ENCODE peak calls at places on chromosomes 5 and 9, in nine cellular contexts. One of them, this sample, is unnamed.

GRCh38 chr9:109213300-109214121 is 46.5 kb upstream of the FRRS1L start:
- DNase-seq in bronchial epithelial cell: no peak
- DNase-seq in CD8-positive, alpha-beta memory T cell: no peak
- DNase-seq in iPS DF 6.9: no peak
- DNase-seq in ACHN: no peak
- DNase-seq in SHP77: peak; percentile 6
- DNase-seq in RCC 7860: no peak
- DNase-seq in A549: no peak
- DNase-seq in Caco-2: no peak
- DNase-seq in this sample: no peak

GRCh38 chr5:68535121-68535520 is 319.6 kb downstream of the PIK3R1 start:
- DNase-seq in RCC 7860: no peak
- DNase-seq in Caco-2: no peak
- DNase-seq in SHP77: no peak
- DNase-seq in A549: no peak
- DNase-seq in bronchial epithelial cell: no peak
- DNase-seq in CD8-positive, alpha-beta memory T cell: no peak
- DNase-seq in ACHN: no peak
- DNase-seq in iPS DF 6.9: no peak
- DNase-seq in this sample: no peak

GRCh38 chr5:43565043-43565442 is 8.2 kb upstream of the PAIP1 start:
- DNase-seq in bronchial epithelial cell: no peak
- DNase-seq in CD8-positive, alpha-beta memory T cell: no peak
- DNase-seq in RCC 7860: no peak
- DNase-seq in Caco-2: no peak
- DNase-seq in ACHN: no peak
- DNase-seq in iPS DF 6.9: no peak
- DNase-seq in A549: no peak
- DNase-seq in SHP77: no peak
- DNase-seq in this sample: no peak

GRCh38 chr5:3202570-3202969 is 393.1 kb upstream of the IRX1 start:
- DNase-seq in SHP77: no peak
- DNase-seq in CD8-positive, alpha-beta memory T cell: no peak
- DNase-seq in bronchial epithelial cell: no peak
- DNase-seq in ACHN: no peak
- DNase-seq in A549: no peak
- DNase-seq in RCC 7860: no peak
- DNase-seq in iPS DF 6.9: no peak
- DNase-seq in Caco-2: no peak
- DNase-seq in this sample: no peak

GRCh38 chr9:37337301-37337905 is 85.1 kb upstream of the GRHPR start:
- DNase-seq in iPS DF 6.9: no peak
- DNase-seq in ACHN: no peak
- DNase-seq in A549: no peak
- DNase-seq in CD8-positive, alpha-beta memory T cell: no peak
- DNase-seq in RCC 7860: no peak
- DNase-seq in bronchial epithelial cell: no peak
- DNase-seq in Caco-2: no peak
- DNase-seq in SHP77: no peak
- DNase-seq in this sample: no peak

GRCh38 chr9:108019821-108020220 is 530.3 kb upstream of the KLF4 start:
- DNase-seq in iPS DF 6.9: no peak
- DNase-seq in Caco-2: no peak
- DNase-seq in CD8-positive, alpha-beta memory T cell: no peak
- DNase-seq in ACHN: no peak
- DNase-seq in A549: no peak
- DNase-seq in RCC 7860: peak; percentile 85
- DNase-seq in SHP77: no peak
- DNase-seq in bronchial epithelial cell: peak; percentile 47
- DNase-seq in this sample: peak; percentile 37

GRCh38 chr9:69001921-69002320 is 12.0 kb downstream of the PRKACG start:
- DNase-seq in bronchial epithelial cell: no peak
- DNase-seq in RCC 7860: no peak
- DNase-seq in CD8-positive, alpha-beta memory T cell: no peak
- DNase-seq in A549: no peak
- DNase-seq in ACHN: no peak
- DNase-seq in iPS DF 6.9: no peak
- DNase-seq in Caco-2: no peak
- DNase-seq in SHP77: no peak
- DNase-seq in this sample: no peak

GRCh38 chr9:18245911-18246310 is 228.0 kb upstream of the ADAMTSL1 start:
- DNase-seq in A549: no peak
- DNase-seq in bronchial epithelial cell: no peak
- DNase-seq in RCC 7860: no peak
- DNase-seq in ACHN: no peak
- DNase-seq in Caco-2: no peak
- DNase-seq in CD8-positive, alpha-beta memory T cell: no peak
- DNase-seq in iPS DF 6.9: no peak
- DNase-seq in SHP77: no peak
- DNase-seq in this sample: no peak

GRCh38 chr9:131954299-131954698 is 125.4 kb downstream of the MED27 start:
- DNase-seq in A549: no peak
- DNase-seq in iPS DF 6.9: no peak
- DNase-seq in Caco-2: peak; percentile 36
- DNase-seq in SHP77: no peak
- DNase-seq in CD8-positive, alpha-beta memory T cell: no peak
- DNase-seq in RCC 7860: no peak
- DNase-seq in bronchial epithelial cell: peak; percentile 30
- DNase-seq in ACHN: peak; percentile 4
- DNase-seq in this sample: no peak

GRCh38 chr5:142568271-142568995 is 117.5 kb downstream of the FGF1 start:
- DNase-seq in bronchial epithelial cell: no peak
- DNase-seq in ACHN: no peak
- DNase-seq in iPS DF 6.9: no peak
- DNase-seq in A549: no peak
- DNase-seq in CD8-positive, alpha-beta memory T cell: no peak
- DNase-seq in SHP77: no peak
- DNase-seq in Caco-2: no peak
- DNase-seq in RCC 7860: no peak
- DNase-seq in this sample: no peak

GRCh38 chr5:143968071-143968878 is 156.3 kb downstream of the HMHB1 start:
- DNase-seq in SHP77: peak; percentile 51
- DNase-seq in ACHN: peak; percentile 46
- DNase-seq in A549: peak; percentile 31
- DNase-seq in iPS DF 6.9: no peak
- DNase-seq in Caco-2: peak; percentile 46
- DNase-seq in CD8-positive, alpha-beta memory T cell: no peak
- DNase-seq in RCC 7860: peak; percentile 50
- DNase-seq in bronchial epithelial cell: peak; percentile 68
- DNase-seq in this sample: peak; percentile 37